ENCODE peak calls at places on chromosomes 7 and 10, in six cellular contexts. Z is A549, P is GM12878, I is K562, C is endothelial cell of umbilical vein, F is HepG2. N is an unnamed sample.

GRCh38 chr10:11782793-11783557 is 40.2 kb upstream of the PROSER2 start:
- DNase-seq in P (peak), F (peak), I (peak), Z (peak), C (peak), N (peak)

GRCh38 chr7:151631149-151631967 is 111.7 kb upstream of the RHEB start:
- DNase-seq in P (peak), C (peak), F (no peak), Z (peak), I (no peak), N (peak)

GRCh38 chr10:121927361-121927840 is 430 bp downstream of the ATE1 start:
- DNase-seq in C (no peak), Z (peak), F (peak), P (no peak), I (peak), N (peak)

GRCh38 chr7:130114374-130114773 is 44.0 kb downstream of the KLHDC10 start:
- DNase-seq in Z (no peak), F (no peak), P (no peak), C (no peak), I (no peak), N (no peak)

GRCh38 chr7:38736135-38736534 is 105.0 kb upstream of the AMPH start:
- DNase-seq in F (no peak), Z (no peak), I (no peak), P (no peak), C (no peak), N (no peak)

GRCh38 chr7:2231992-2232765 is 566 bp downstream of the MAD1L1 start:
- DNase-seq in I (no peak), Z (no peak), P (no peak), F (peak), C (peak), N (peak)

GRCh38 chr7:91287685-91288084 is 23.5 kb downstream of the FZD1 start:
- DNase-seq in C (peak), Z (no peak), P (no peak), F (no peak), I (no peak), N (no peak)

GRCh38 chr7:66952343-66953043 is 31.5 kb downstream of the TMEM248 start:
- DNase-seq in I (no peak), P (no peak), F (peak), C (peak), Z (peak), N (no peak)

GRCh38 chr10:115095758-115096157 is 2.6 kb downstream of the ATRNL1 start:
- DNase-seq in C (no peak), P (no peak), F (no peak), Z (no peak), I (no peak), N (no peak)

GRCh38 chr10:113026679-113027078 is 76.6 kb downstream of the TCF7L2 start:
- DNase-seq in P (no peak), F (no peak), C (peak), Z (no peak), I (no peak), N (no peak)

GRCh38 chr10:124369066-124369465 is 49.7 kb downstream of the OAT start:
- DNase-seq in F (no peak), I (no peak), P (no peak), Z (no peak), C (no peak), N (no peak)

GRCh38 chr10:86693721-86694369 is 25.5 kb downstream of the LDB3 start:
- DNase-seq in P (no peak), C (peak), Z (peak), I (peak), F (peak), N (peak)

GRCh38 chr7:39566056-39566921 is at the start of gene YAE1:
- DNase-seq in P (peak), F (peak), I (peak), Z (peak), C (peak), N (peak)

GRCh38 chr7:2641406-2642393 is 9.9 kb downstream of the TTYH3 start:
- DNase-seq in I (no peak), C (peak), Z (no peak), F (peak), P (peak), N (peak)

GRCh38 chr7:13179011-13179574 is 491.7 kb downstream of the ARL4A start:
- DNase-seq in I (no peak), F (peak), Z (no peak), C (peak), P (no peak), N (peak)

GRCh38 chr7:129376076-129376777 is 58.0 kb upstream of the STRIP2 start:
- DNase-seq in F (peak), Z (peak), P (no peak), C (peak), I (peak), N (peak)

GRCh38 chr7:140347218-140347617 is 51.1 kb downstream of the SLC37A3 start:
- DNase-seq in I (no peak), Z (no peak), C (no peak), P (no peak), F (no peak), N (no peak)

GRCh38 chr7:55527314-55527713 is 45.0 kb downstream of the VOPP1 start:
- DNase-seq in F (no peak), C (no peak), Z (no peak), I (no peak), P (no peak), N (no peak)

GRCh38 chr10:91317541-91317940 is 92.6 kb upstream of the HECTD2 start:
- DNase-seq in Z (no peak), F (no peak), I (no peak), P (no peak), C (no peak), N (no peak)

GRCh38 chr10:92848441-92849233 is at the start of gene EXOC6:
- DNase-seq in F (peak), Z (peak), C (peak), I (peak), P (peak), N (peak)

GRCh38 chr10:108787932-108788331 is 1135.4 kb downstream of the XPNPEP1 start:
- DNase-seq in F (no peak), C (no peak), Z (no peak), P (no peak), I (no peak), N (no peak)

GRCh38 chr7:98265841-98266271 is 13.8 kb upstream of the TECPR1 start:
- DNase-seq in F (no peak), Z (no peak), I (no peak), C (peak), P (no peak), N (no peak)

GRCh38 chr7:144379791-144380384 is 23.6 kb downstream of the NOBOX start:
- DNase-seq in Z (no peak), F (no peak), P (no peak), C (no peak), I (no peak), N (no peak)

GRCh38 chr7:38178695-38179344 is 775 bp downstream of the STARD3NL start:
- DNase-seq in I (no peak), P (no peak), C (no peak), Z (no peak), F (no peak), N (no peak)

GRCh38 chr10:114590983-114591382 is 67.1 kb downstream of the ABLIM1 start:
- DNase-seq in P (no peak), Z (no peak), F (no peak), I (no peak), C (no peak), N (no peak)

GRCh38 chr7:151697515-151697895 is 177.8 kb upstream of the RHEB start:
- DNase-seq in Z (no peak), F (no peak), P (no peak), C (no peak), I (no peak), N (no peak)

GRCh38 chr10:60572511-60573194 is 183.0 kb upstream of the ANK3 start:
- DNase-seq in Z (no peak), I (no peak), F (peak), P (no peak), C (peak), N (no peak)

GRCh38 chr10:118151461-118151860 is 104.7 kb upstream of the RAB11FIP2 start:
- DNase-seq in P (no peak), I (no peak), F (no peak), Z (no peak), C (no peak), N (no peak)

DNA sequence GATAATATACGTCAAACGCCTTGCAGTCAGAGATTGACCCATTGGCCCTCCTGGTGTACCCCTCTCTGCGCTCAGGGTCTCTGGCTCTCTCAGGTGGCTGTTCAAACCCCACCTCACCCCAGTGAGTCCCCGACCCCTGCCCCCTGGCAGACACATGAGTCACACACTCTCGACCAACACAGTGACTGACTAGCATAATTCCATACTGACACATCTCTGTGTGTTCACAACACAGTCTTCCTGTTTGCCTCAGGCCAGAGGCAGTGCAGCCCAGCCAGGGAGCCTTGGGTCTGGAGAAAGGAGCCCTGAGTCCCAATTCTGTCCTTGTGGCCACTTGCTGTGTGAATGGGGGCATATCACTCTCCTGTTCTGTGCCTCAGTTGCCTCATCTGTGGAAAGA is 40.1 kb downstream of the PALD1 start:
- DNase-seq in P (no peak), F (no peak), Z (no peak), I (no peak), C (peak), N (no peak)
- TF ChIP-seq MYC in P (no peak), F (no peak), Z (no peak), I (no peak), C (no peak), N (no peak)

GRCh38 chr10:1404236-1404952 is 332.9 kb downstream of the ADARB2 start:
- DNase-seq in F (no peak), P (no peak), Z (no peak), I (no peak), C (no peak), N (no peak)

GRCh38 chr10:1402016-1402820 is 335.1 kb downstream of the ADARB2 start:
- DNase-seq in Z (no peak), F (no peak), P (no peak), C (no peak), I (no peak), N (no peak)

GRCh38 chr10:1402821-1403507 is 334.4 kb downstream of the ADARB2 start:
- DNase-seq in F (no peak), P (no peak), I (no peak), C (no peak), Z (no peak), N (no peak)

GRCh38 chr10:1404953-1405260 is 332.4 kb downstream of the ADARB2 start:
- DNase-seq in I (no peak), C (no peak), F (no peak), Z (no peak), P (no peak), N (no peak)

DNA sequence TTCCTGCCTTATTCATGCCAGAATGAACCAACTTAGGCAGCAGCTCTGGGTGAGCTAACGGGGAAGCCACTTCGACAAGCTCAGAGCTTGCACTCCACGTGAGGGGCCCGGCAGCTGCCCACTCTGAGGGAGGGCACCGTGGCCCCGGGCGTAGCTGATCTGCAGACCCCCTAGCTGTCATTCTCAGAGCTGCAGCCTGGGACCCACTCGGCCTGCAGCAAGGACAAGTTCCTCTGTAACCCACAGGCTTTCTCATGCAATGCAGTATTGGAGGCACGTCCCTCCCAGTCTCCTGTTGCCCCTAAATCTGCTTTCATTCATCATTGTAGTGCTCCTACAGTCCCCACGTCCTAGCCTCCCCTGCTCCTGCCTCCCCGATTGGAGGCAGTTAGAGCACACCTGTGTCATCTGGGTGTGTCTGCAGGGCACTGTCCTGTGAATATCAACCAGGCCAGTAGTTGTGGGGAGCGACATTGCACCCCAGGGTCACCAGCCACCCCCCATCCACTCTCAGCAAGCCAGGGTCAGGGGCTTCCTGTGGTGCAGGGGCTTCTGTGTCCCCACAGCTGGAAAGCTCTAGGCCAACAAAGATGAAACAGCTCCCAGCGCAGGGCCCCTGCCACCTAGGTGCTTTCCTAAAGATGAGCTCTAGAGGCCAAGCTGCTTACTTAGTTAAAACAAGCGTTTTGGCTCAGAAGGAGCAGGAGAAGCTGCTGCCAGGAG is 333.7 kb downstream of the ADARB2 start:
- DNase-seq in C (no peak), P (no peak), I (no peak), F (no peak), Z (no peak), N (peak)
- TF ChIP-seq MYC in C (no peak), P (no peak), I (no peak), F (no peak), Z (no peak), N (no peak)

DNA sequence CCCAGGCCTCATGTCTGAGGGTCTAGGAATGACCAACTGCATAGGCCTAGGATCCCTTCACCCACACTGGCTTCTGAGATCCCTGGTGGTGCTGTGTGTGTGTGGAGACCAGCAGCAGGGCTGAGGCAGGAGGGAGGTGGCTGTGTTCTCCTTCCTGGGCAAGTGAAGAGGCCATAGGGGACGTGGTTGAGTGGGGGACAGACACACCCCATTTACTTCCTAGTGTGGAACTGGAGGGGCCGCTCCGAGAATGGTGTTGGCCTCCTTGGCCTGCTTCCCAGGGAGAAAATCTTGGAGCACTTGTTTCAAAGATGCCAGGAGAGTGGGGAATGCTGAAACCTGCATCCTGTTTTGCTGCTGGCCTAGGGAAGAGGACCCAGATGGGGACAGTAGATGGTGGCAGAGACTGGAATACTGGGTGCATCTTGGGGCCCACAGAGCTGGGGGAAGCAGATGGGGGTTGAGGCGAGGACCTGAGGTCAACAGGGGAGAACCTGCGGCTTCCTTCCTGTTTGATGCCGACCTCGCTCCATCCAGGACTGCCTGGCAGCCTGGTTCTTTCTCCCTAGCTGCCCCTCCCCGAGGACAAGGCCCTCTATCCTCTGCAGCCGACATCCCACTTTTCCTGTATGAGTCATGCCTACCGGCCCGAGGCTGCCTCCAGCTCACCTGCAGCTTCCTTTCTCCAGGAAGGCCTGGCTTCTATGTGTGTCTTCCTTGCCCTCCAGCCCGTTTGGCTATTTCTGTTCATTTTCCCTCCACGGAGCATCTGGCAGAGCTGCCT is 19.2 kb downstream of the UBTD1 start:
- DNase-seq in F (no peak), Z (no peak), I (no peak), C (peak), P (no peak), N (no peak)
- TF ChIP-seq MYC in F (no peak), Z (no peak), I (no peak), C (no peak), P (no peak), N (no peak)

GRCh38 chr10:72834183-72834825 is 59.2 kb upstream of the OIT3 start:
- DNase-seq in F (peak), P (peak), I (peak), C (peak), Z (peak), N (peak)
- TF ChIP-seq MYC in F (no peak), P (no peak), I (no peak), C (no peak), Z (no peak), N (no peak)

GRCh38 chr10:94456942-94457341 is 54.6 kb downstream of the TBC1D12 start:
- DNase-seq in C (no peak), F (no peak), P (no peak), Z (no peak), I (no peak), N (no peak)

GRCh38 chr10:94450782-94451181 is 48.4 kb downstream of the TBC1D12 start:
- DNase-seq in I (no peak), P (no peak), C (no peak), F (no peak), Z (no peak), N (no peak)

GRCh38 chr10:94451883-94452519 is 49.7 kb downstream of the TBC1D12 start:
- DNase-seq in F (no peak), C (no peak), P (no peak), Z (no peak), I (no peak), N (no peak)
- TF ChIP-seq MYC in F (no peak), C (no peak), P (no peak), Z (no peak), I (no peak), N (no peak)

GRCh38 chr10:98294270-98294627 is 26.3 kb upstream of the LOXL4 start:
- DNase-seq in P (no peak), Z (no peak), C (no peak), I (no peak), F (no peak), N (no peak)
- TF ChIP-seq MYC in P (no peak), Z (no peak), C (no peak), I (no peak), F (no peak), N (no peak)

GRCh38 chr7:83633516-83633915 is 15.4 kb downstream of the SEMA3E start:
- DNase-seq in C (no peak), P (no peak), Z (no peak), I (no peak), F (no peak), N (no peak)

DNA sequence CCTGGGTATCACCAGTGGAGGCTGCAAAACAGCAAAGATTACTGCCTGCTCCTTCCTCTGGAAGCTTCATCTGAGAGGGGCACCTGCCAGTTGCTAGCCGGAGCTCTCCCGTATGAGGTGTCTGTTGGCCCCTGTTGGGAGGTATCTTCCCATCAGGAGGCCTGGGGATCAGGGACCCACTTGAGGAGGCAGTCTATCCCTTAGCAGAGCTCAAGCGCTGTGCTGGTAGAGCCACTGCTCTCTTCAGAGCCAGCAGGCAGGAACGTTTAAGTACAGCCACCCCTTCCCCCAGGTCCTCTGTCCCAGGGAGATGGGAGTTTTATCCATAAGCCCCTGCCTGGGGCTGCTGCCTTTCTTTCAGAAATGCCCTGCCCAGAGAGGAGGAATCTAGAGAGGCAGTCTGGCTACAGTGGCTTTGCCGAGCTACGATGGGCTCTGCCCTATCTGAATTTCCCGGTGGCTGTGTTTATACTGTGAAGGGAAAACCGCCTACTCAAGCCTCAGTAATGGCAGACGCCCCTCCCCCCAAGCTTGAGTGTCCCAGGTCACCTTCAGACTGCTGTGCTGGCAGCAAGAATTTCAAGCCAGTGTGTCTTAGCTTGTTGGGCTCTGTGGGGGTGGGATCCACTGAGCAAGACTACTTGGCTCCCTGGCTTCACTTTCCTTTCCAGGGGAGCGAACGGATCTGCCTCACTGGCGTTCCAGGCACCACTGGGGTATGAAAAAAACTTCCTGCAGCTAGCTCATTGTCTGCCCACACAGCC is 19.6 kb downstream of the SEMA3E start:
- DNase-seq in I (no peak), Z (no peak), C (no peak), F (no peak), P (no peak), N (no peak)
- TF ChIP-seq MYC in I (no peak), Z (no peak), C (no peak), F (no peak), P (no peak), N (no peak)

N was measured in NB4.